ENCODE peak calls at places on chromosomes 16 and 17, in five cellular contexts. V is effector CD4-positive, alpha-beta T cell; B is heart left ventricle; D is HTR-8/SVneo; T is amniotic stem cell. K is an unnamed sample.

GRCh38 chr17:7048968-7049367 is 5.1 kb upstream of the SLC16A11 start:
- DNase-seq in V (no peak), B (no peak), D (no peak), T (no peak), K (peak)

GRCh38 chr17:52740006-52740405 is 581.5 kb upstream of the CA10 start:
- DNase-seq in V (no peak), B (no peak), D (no peak), T (no peak), K (no peak)

GRCh38 chr16:30570621-30571443 is 682 bp downstream of the ZNF688 start:
- DNase-seq in V (no peak), B (no peak), D (no peak), T (no peak), K (no peak)

GRCh38 chr16:10880609-10881452 is 3.8 kb downstream of the CIITA start:
- DNase-seq in V (no peak), B (no peak), D (no peak), T (no peak), K (no peak)

GRCh38 chr16:75379911-75380847 is 53.1 kb downstream of the CFDP1 start:
- DNase-seq in V (peak), B (no peak), D (no peak), T (no peak), K (no peak)

GRCh38 chr16:26705346-26705745 is 361.4 kb upstream of the C16orf82 start:
- DNase-seq in V (no peak), B (no peak), D (no peak), T (no peak), K (no peak)

GRCh38 chr17:81151039-81151677 is 14.1 kb upstream of the PVALEF start:
- DNase-seq in V (no peak), B (no peak), D (no peak), T (no peak), K (no peak)

GRCh38 chr17:79116575-79117368 is 42.1 kb downstream of the ENGASE start:
- DNase-seq in V (no peak), B (no peak), D (no peak), T (no peak), K (no peak)

GRCh38 chr17:12523244-12523643 is 142.4 kb upstream of the MYOCD start:
- DNase-seq in V (no peak), B (no peak), D (no peak), T (no peak), K (no peak)

GRCh38 chr16:68490829-68491575 is 42.7 kb upstream of the SMPD3 start:
- DNase-seq in V (no peak), B (no peak), D (peak), T (no peak), K (peak)

GRCh38 chr17:63974594-63975192 is 2.0 kb upstream of the SCN4A start:
- DNase-seq in V (no peak), B (peak), D (peak), T (no peak), K (no peak)

GRCh38 chr16:2016407-2016922 is 3.1 kb upstream of the NPW start:
- DNase-seq in V (no peak), B (no peak), D (no peak), T (no peak), K (no peak)

GRCh38 chr16:85462405-85463227 is 150.5 kb upstream of the GSE1 start:
- DNase-seq in V (no peak), B (peak), D (no peak), T (no peak), K (no peak)

GRCh38 chr16:27287051-27287811 is 18.7 kb upstream of the NSMCE1 start:
- DNase-seq in V (no peak), B (no peak), D (no peak), T (no peak), K (no peak)

GRCh38 chr16:57144027-57144426 is 41.8 kb downstream of the PSME3IP1 start:
- DNase-seq in V (no peak), B (no peak), D (no peak), T (no peak), K (no peak)

GRCh38 chr16:27228621-27229501 is 25.5 kb downstream of the KDM8 start:
- DNase-seq in V (no peak), B (peak), D (no peak), T (no peak), K (no peak)

GRCh38 chr16:81424761-81425160 is 19.8 kb upstream of the CMIP start:
- DNase-seq in V (no peak), B (no peak), D (no peak), T (no peak), K (peak)

GRCh38 chr16:57479422-57480126 is 6.7 kb downstream of the DOK4 start:
- DNase-seq in V (no peak), B (no peak), D (no peak), T (no peak), K (peak)

GRCh38 chr17:17353625-17354484 is 50.7 kb downstream of the NT5M start:
- DNase-seq in V (no peak), B (no peak), D (no peak), T (no peak), K (no peak)

GRCh38 chr17:68184141-68184571 is 63.7 kb upstream of the AMZ2 start:
- DNase-seq in V (no peak), B (no peak), D (no peak), T (no peak), K (no peak)

GRCh38 chr16:30185683-30186421 is 2.5 kb downstream of the CORO1A start:
- DNase-seq in V (peak), B (peak), D (no peak), T (no peak), K (no peak)

GRCh38 chr17:20173091-20173490 is 163.9 kb downstream of the SPECC1 start:
- DNase-seq in V (no peak), B (no peak), D (no peak), T (no peak), K (no peak)

GRCh38 chr17:12230411-12230810 is 209.7 kb downstream of the MAP2K4 start:
- DNase-seq in V (no peak), B (no peak), D (no peak), T (no peak), K (no peak)

GRCh38 chr16:88064889-88065746 is 113.9 kb downstream of the BANP start:
- DNase-seq in V (no peak), B (peak), D (no peak), T (no peak), K (no peak)

K was measured in H4.